ENCODE peak calls at places on chromosomes 3 and 15, in nine cellular contexts. M, G, L, P, E, N, V, A and F are unnamed samples.

GRCh38 chr3:169334994-169335393 is 328.5 kb downstream of the MECOM start:
- DNase-seq in M (no peak), G (no peak), L (no peak), P (no peak), E (no peak), N (no peak), V (no peak), A (no peak), F (no peak)

GRCh38 chr3:136578290-136578689 is 173.9 kb downstream of the STAG1 start:
- DNase-seq in M (no peak), G (no peak), L (no peak), P (no peak), E (no peak), N (no peak), V (no peak), A (no peak), F (no peak)

GRCh38 chr15:70201376-70201775 is 103.7 kb upstream of the TLE3 start:
- DNase-seq in M (no peak), G (no peak), L (no peak), P (no peak), E (no peak), N (no peak), V (no peak), A (no peak), F (no peak)

GRCh38 chr3:181619897-181620296 is 91.8 kb upstream of the SOX2 start:
- DNase-seq in M (no peak), G (no peak), L (no peak), P (no peak), E (no peak), N (no peak), V (no peak), A (no peak), F (no peak)

GRCh38 chr15:98676586-98677270 is 28.4 kb downstream of the IGF1R start:
- DNase-seq in M (no peak), G (no peak), L (no peak), P (no peak), E (no peak), N (no peak), V (no peak), A (no peak), F (no peak)

GRCh38 chr3:55658297-55659022 is 171.4 kb upstream of the WNT5A start:
- DNase-seq in M (no peak), G (no peak), L (no peak), P (no peak), E (no peak), N (no peak), V (no peak), A (no peak), F (peak)

GRCh38 chr15:39251413-39252197 is 329.3 kb upstream of the THBS1 start:
- DNase-seq in M (no peak), G (peak), L (no peak), P (no peak), E (no peak), N (no peak), V (no peak), A (no peak), F (peak)

GRCh38 chr15:89197503-89197971 is 23.8 kb downstream of the RLBP1 start:
- DNase-seq in M (no peak), G (peak), L (peak), P (no peak), E (no peak), N (no peak), V (peak), A (no peak), F (no peak)

GRCh38 chr3:3636815-3637214 is 162.4 kb upstream of the LRRN1 start:
- DNase-seq in M (no peak), G (peak), L (no peak), P (no peak), E (no peak), N (no peak), V (no peak), A (no peak), F (no peak)

GRCh38 chr15:89963301-89964288 is 37.5 kb upstream of the ZNF710 start:
- DNase-seq in M (no peak), G (no peak), L (no peak), P (no peak), E (no peak), N (no peak), V (no peak), A (no peak), F (no peak)

GRCh38 chr3:110743202-110743601 is 328.4 kb upstream of the NECTIN3 start:
- DNase-seq in M (no peak), G (no peak), L (peak), P (no peak), E (no peak), N (no peak), V (no peak), A (no peak), F (no peak)

GRCh38 chr15:53482055-53482454 is 277.4 kb downstream of the WDR72 start:
- DNase-seq in M (no peak), G (no peak), L (no peak), P (no peak), E (no peak), N (no peak), V (no peak), A (no peak), F (no peak)

GRCh38 chr3:24227635-24228034 is 267.0 kb downstream of the THRB start:
- DNase-seq in M (no peak), G (no peak), L (no peak), P (no peak), E (no peak), N (no peak), V (no peak), A (no peak), F (no peak)

GRCh38 chr3:186057594-186057993 is 51.3 kb downstream of the ETV5 start:
- DNase-seq in M (peak), G (peak), L (no peak), P (peak), E (no peak), N (no peak), V (no peak), A (no peak), F (no peak)

DNA sequence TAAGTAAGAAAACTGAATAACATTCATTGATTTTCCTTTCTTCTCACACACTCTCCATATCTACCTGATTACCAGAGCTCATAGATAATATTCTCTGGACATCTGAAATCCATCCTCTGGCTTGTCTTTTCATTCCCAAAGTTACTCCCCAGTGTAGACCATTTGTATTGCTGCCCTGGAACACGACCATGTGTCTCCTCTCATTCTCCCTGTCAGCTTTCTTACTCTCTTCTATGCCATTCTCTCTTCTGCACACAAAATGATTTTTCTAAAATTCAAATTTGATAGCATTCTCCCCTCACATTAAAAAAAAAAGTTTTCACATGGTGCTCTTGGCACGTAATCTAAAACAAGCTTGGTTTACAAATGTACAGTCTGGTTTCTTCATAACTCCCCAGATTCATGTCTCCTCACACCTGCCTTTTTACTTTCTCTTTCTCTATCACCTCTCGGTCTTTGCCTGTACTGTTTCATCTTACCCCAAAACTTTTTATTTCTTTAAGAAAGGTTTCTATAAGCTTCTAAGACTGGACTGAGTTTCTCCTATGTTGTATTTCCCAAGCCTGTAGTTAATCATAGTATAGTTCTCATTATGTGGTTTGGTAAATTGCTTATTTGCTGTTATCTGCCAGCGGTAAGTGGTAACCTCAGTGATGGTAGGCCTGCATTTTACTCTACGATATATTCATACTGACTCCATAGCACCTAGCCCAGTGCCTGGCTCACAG is 31.2 kb downstream of the BCHE start:
- DNase-seq in M (no peak), G (no peak), L (no peak), P (no peak), E (no peak), N (no peak), V (no peak), A (no peak), F (peak)
- H3K4me3 ChIP-seq in M (no peak), G (no peak), L (peak), P (peak), E (no peak), N (no peak), V (no peak), A (peak), F (peak)

GRCh38 chr15:96889734-96890480 is 559.4 kb downstream of the NR2F2 start:
- DNase-seq in M (no peak), G (no peak), L (no peak), P (no peak), E (no peak), N (no peak), V (no peak), A (no peak), F (no peak)

GRCh38 chr15:96888764-96889163 is 558.3 kb downstream of the NR2F2 start:
- DNase-seq in M (no peak), G (no peak), L (no peak), P (no peak), E (no peak), N (no peak), V (no peak), A (no peak), F (no peak)

GRCh38 chr15:96896766-96897165 is 566.3 kb downstream of the NR2F2 start:
- DNase-seq in M (no peak), G (no peak), L (no peak), P (no peak), E (no peak), N (no peak), V (no peak), A (no peak), F (no peak)

GRCh38 chr15:96894669-96895068 is 564.2 kb downstream of the NR2F2 start:
- DNase-seq in M (no peak), G (no peak), L (no peak), P (no peak), E (no peak), N (no peak), V (no peak), A (no peak), F (no peak)

GRCh38 chr15:96893159-96893906 is 562.8 kb downstream of the NR2F2 start:
- DNase-seq in M (no peak), G (peak), L (no peak), P (no peak), E (peak), N (no peak), V (peak), A (no peak), F (peak)
- H3K4me3 ChIP-seq in M (no peak), G (no peak), L (no peak), P (no peak), E (no peak), N (no peak), V (no peak), A (no peak), F (no peak)

GRCh38 chr15:78979456-78980320 is 34.8 kb upstream of the CTSH start:
- DNase-seq in M (no peak), G (peak), L (peak), P (peak), E (peak), N (peak), V (peak), A (no peak), F (peak)
- H3K4me3 ChIP-seq in M (no peak), G (no peak), L (no peak), P (no peak), E (no peak), N (no peak), V (no peak), A (no peak), F (peak)

DNA sequence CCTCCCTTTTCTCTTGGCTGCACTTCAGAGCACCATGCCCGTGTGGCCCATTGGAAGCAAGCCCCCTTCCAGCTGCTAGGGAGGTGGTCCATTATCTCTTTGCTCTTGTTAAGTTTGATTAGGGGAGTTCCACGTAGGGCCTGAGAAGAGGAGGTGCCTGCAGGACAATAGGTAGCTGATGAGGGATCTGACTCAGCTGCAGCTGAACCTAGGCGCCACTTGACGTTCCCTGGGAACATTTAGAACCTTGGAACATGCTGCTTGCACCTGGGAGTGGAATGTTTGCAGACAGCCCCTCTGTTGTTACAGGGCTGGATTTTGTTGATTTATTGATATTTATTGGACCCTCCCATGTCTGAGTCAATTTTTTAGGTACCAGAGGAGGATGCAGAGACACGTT is 4.7 kb downstream of the SMAD3 start:
- DNase-seq in M (no peak), G (peak), L (no peak), P (no peak), E (no peak), N (no peak), V (no peak), A (no peak), F (no peak)
- H3K4me3 ChIP-seq in M (no peak), G (no peak), L (no peak), P (peak), E (no peak), N (no peak), V (no peak), A (no peak), F (no peak)